ENCODE peak calls at places on chromosomes 5 and 9, in seven cellular contexts. V is coronary artery; J is tibial artery; D is substantia nigra; M is stimulated activated naive CD4-positive, alpha-beta T cell; R is astrocyte of the spinal cord; G is head of caudate nucleus. S is an unnamed sample.

GRCh38 chr5:144247131-144247530 is 76.5 kb downstream of the KCTD16 start:
- DNase-seq in J (no peak), D (no peak), M (no peak), V (no peak), G (no peak), R (no peak), S (no peak)

GRCh38 chr9:21585756-21586752 is 103.9 kb upstream of the IFNE start:
- DNase-seq in D (no peak), R (peak), J (no peak), G (no peak), V (no peak), M (no peak), S (no peak)

GRCh38 chr5:172872997-172873491 is 39.0 kb downstream of the ERGIC1 start:
- DNase-seq in G (peak), V (peak), M (no peak), J (peak), D (peak), R (peak), S (peak)

GRCh38 chr9:134339183-134339806 is 13.0 kb downstream of the RXRA start:
- DNase-seq in R (no peak), G (no peak), M (no peak), V (no peak), D (peak), J (no peak), S (no peak)

GRCh38 chr5:151250346-151251000 is 2.5 kb upstream of the GM2A start:
- DNase-seq in R (no peak), D (no peak), V (no peak), G (no peak), M (no peak), J (no peak), S (no peak)

GRCh38 chr5:34585601-34586104 is 70.5 kb upstream of the RAI14 start:
- DNase-seq in M (no peak), J (no peak), G (no peak), R (peak), V (no peak), D (no peak), S (no peak)

GRCh38 chr9:134785325-134786108 is 95.1 kb upstream of the FCN2 start:
- DNase-seq in J (peak), M (no peak), R (no peak), D (no peak), G (no peak), V (no peak), S (no peak)

GRCh38 chr5:134224905-134225779 is 731 bp downstream of the PPP2CA start:
- DNase-seq in V (peak), D (peak), G (peak), M (peak), J (peak), R (peak), S (peak)

GRCh38 chr9:88824711-88825110 is 166.6 kb upstream of the S1PR3 start:
- DNase-seq in V (no peak), R (no peak), G (no peak), D (no peak), M (no peak), J (no peak), S (no peak)

GRCh38 chr5:151222769-151223446 is 984 bp downstream of the CCDC69 start:
- DNase-seq in G (no peak), R (no peak), V (no peak), M (no peak), J (peak), D (no peak), S (peak)

GRCh38 chr5:140882591-140882899 is 621 bp downstream of the PCDHA13 start:
- DNase-seq in D (no peak), G (no peak), V (no peak), J (no peak), M (no peak), R (no peak), S (no peak)

GRCh38 chr5:178242416-178242815 is 9.8 kb upstream of the PHYKPL start:
- DNase-seq in V (no peak), J (no peak), G (no peak), D (no peak), M (no peak), R (no peak), S (no peak)

GRCh38 chr5:161921781-161922180 is 73.9 kb downstream of the GABRA1 start:
- DNase-seq in J (no peak), V (no peak), G (no peak), M (no peak), R (no peak), D (peak), S (no peak)

GRCh38 chr9:20663133-20663532 is 20.9 kb upstream of the FOCAD start:
- DNase-seq in V (no peak), M (no peak), R (no peak), D (no peak), J (no peak), G (no peak), S (no peak)

GRCh38 chr5:95823738-95824609 is 1.4 kb upstream of the GLRX start:
- DNase-seq in D (peak), V (no peak), M (peak), R (peak), J (peak), G (no peak), S (peak)

GRCh38 chr5:172163346-172163745 is 24.7 kb downstream of the STK10 start:
- DNase-seq in V (no peak), D (peak), G (no peak), R (no peak), M (no peak), J (peak), S (no peak)

GRCh38 chr5:137619191-137619870 is 116.6 kb downstream of the KLHL3 start:
- DNase-seq in M (no peak), J (peak), D (peak), G (peak), V (no peak), R (peak), S (peak)

GRCh38 chr9:132163457-132163875 is 1.6 kb downstream of the NTNG2 start:
- DNase-seq in M (no peak), V (no peak), D (peak), J (peak), R (no peak), G (no peak), S (no peak)

GRCh38 chr5:118891252-118891651 is 97.1 kb downstream of the DTWD2 start:
- DNase-seq in D (no peak), M (no peak), G (no peak), V (no peak), J (no peak), R (no peak), S (no peak)

GRCh38 chr5:137616046-137616445 is 116.9 kb upstream of the SPOCK1 start:
- DNase-seq in J (no peak), R (no peak), V (no peak), G (no peak), D (no peak), M (no peak), S (no peak)

GRCh38 chr5:142296914-142297417 is 27.9 kb downstream of the SPRY4 start:
- DNase-seq in V (no peak), M (no peak), D (no peak), G (no peak), J (no peak), R (peak), S (no peak)

GRCh38 chr5:119386945-119387344 is 31.1 kb downstream of the TNFAIP8 start:
- DNase-seq in G (no peak), D (no peak), M (no peak), J (peak), R (no peak), V (no peak), S (no peak)

GRCh38 chr5:54529565-54529964 is 12.0 kb downstream of the SNX18 start:
- DNase-seq in G (no peak), R (no peak), J (no peak), M (no peak), V (no peak), D (no peak), S (no peak)

GRCh38 chr5:74589204-74590056 is 51.1 kb downstream of the ENC1 start:
- DNase-seq in M (no peak), G (no peak), V (no peak), D (no peak), J (no peak), R (no peak), S (no peak)

GRCh38 chr5:120817044-120817985 is 353.2 kb downstream of the PRR16 start:
- DNase-seq in M (no peak), J (no peak), G (no peak), R (peak), V (no peak), D (no peak), S (no peak)

S was measured in cardiac septum.